ENCODE peak calls at places on chromosomes 13 and 19, in six cellular contexts. U is stimulated activated CD8-positive, alpha-beta memory T cell treated with anti-CD3 and anti-CD28 coated beads, Interleukin-7, amount 100 ng/mL, for 48 hours; V is immature natural killer cell; Y is Panc1; O is Right ventricle myocardium superior; S is stimulated activated CD4-positive, alpha-beta T cell treated with anti-CD3 and anti-CD28 coated beads, Interleukin-1b, Interleukin-23, amount 100 ng/mL, for 24 hours. I is an unnamed sample.

GRCh38 chr19:28764066-28764465 is 448.9 kb downstream of the UQCRFS1 start:
- DNase-seq in U (no peak), V (no peak), Y (no peak), O (no peak), S (no peak), I (no peak)

GRCh38 chr19:13902993-13903555 is 2.8 kb downstream of the BRME1 start:
- DNase-seq in O (no peak), U (no peak), S (no peak), V (no peak), Y (no peak), I (no peak)

GRCh38 chr19:50835103-50835784 is 1.9 kb upstream of the KLK15 start:
- DNase-seq in Y (no peak), V (no peak), S (no peak), O (no peak), U (no peak), I (no peak)

GRCh38 chr13:40765602-40766001 is 5.4 kb downstream of the MRPS31 start:
- DNase-seq in U (no peak), Y (no peak), O (no peak), S (no peak), V (no peak), I (no peak)

GRCh38 chr13:21069561-21070004 is 8.2 kb upstream of the LATS2 start:
- DNase-seq in Y (peak), V (no peak), S (no peak), O (no peak), U (no peak), I (peak)

GRCh38 chr19:43634877-43635560 is 4.6 kb downstream of the CADM4 start:
- DNase-seq in S (no peak), V (no peak), U (no peak), Y (no peak), O (no peak), I (no peak)

GRCh38 chr13:100954430-100955361 is 280.1 kb upstream of the TMTC4 start:
- DNase-seq in Y (no peak), S (no peak), U (no peak), O (no peak), V (no peak), I (no peak)

GRCh38 chr19:27709496-27709895 is 1503.5 kb downstream of the UQCRFS1 start:
- DNase-seq in S (no peak), Y (no peak), V (no peak), O (no peak), U (no peak), I (no peak)

GRCh38 chr19:4130635-4131438 is 6.9 kb upstream of the MAP2K2 start:
- DNase-seq in O (no peak), Y (no peak), V (no peak), U (no peak), S (no peak), I (peak)

GRCh38 chr13:95641961-95642621 is 2.4 kb downstream of the DZIP1 start:
- DNase-seq in U (no peak), Y (no peak), V (no peak), O (peak), S (no peak), I (peak)

GRCh38 chr13:99956473-99957349 is 14.9 kb downstream of the ZIC5 start:
- DNase-seq in U (no peak), Y (no peak), O (no peak), S (no peak), V (no peak), I (no peak)

GRCh38 chr19:54298357-54299125 is 14.4 kb downstream of the LILRA5 start:
- DNase-seq in Y (no peak), O (no peak), U (no peak), V (no peak), S (no peak), I (no peak)

GRCh38 chr19:35585844-35586243 is at the start of gene PMIS2:
- DNase-seq in S (no peak), V (no peak), U (no peak), O (no peak), Y (no peak), I (peak)

GRCh38 chr19:38478273-38478971 is 44.9 kb downstream of the RYR1 start:
- DNase-seq in Y (no peak), V (no peak), U (no peak), S (no peak), O (no peak), I (peak)

GRCh38 chr19:5287066-5287465 is 53.5 kb downstream of the PTPRS start:
- DNase-seq in S (no peak), V (no peak), Y (no peak), U (no peak), O (no peak), I (no peak)

GRCh38 chr13:105960326-105960725 is 575.1 kb downstream of the EFNB2 start:
- DNase-seq in U (no peak), S (no peak), O (no peak), Y (no peak), V (no peak), I (no peak)

GRCh38 chr19:54560881-54561385 is 12.7 kb upstream of the LILRA2 start:
- DNase-seq in O (no peak), V (no peak), U (no peak), Y (peak), S (no peak), I (no peak)

GRCh38 chr19:45087531-45087930 is 5.4 kb upstream of the PPP1R37 start:
- DNase-seq in S (no peak), V (peak), Y (no peak), U (no peak), O (no peak), I (no peak)

GRCh38 chr13:106426909-106427308 is 108.6 kb downstream of the EFNB2 start:
- DNase-seq in S (no peak), U (no peak), O (no peak), Y (no peak), V (no peak), I (no peak)

GRCh38 chr13:92196566-92197256 is 798.3 kb downstream of the GPC5 start:
- DNase-seq in V (no peak), S (no peak), O (no peak), U (no peak), Y (no peak), I (no peak)